ENCODE peak calls at places on chromosomes 13 and 19, in four cellular contexts. Y is Peyer's patch, L is IMR-90, R is kidney epithelial cell. P is an unnamed sample.

GRCh38 chr13:100301418-100301817 is 212.5 kb downstream of the PCCA start:
- DNase-seq in Y (no peak), L (no peak), R (no peak), P (no peak)

GRCh38 chr13:46527237-46527636 is 25.7 kb upstream of the LRCH1 start:
- DNase-seq in Y (no peak), L (no peak), R (no peak), P (no peak)

GRCh38 chr13:90867336-90867683 is 480.2 kb upstream of the MIR17HG start:
- DNase-seq in Y (peak), L (peak), R (peak), P (peak)

GRCh38 chr19:18626906-18627305 is 9.9 kb upstream of the KLHL26 start:
- DNase-seq in Y (no peak), L (no peak), R (no peak), P (no peak)

GRCh38 chr19:7570761-7571160 is 24.9 kb upstream of the CAMSAP3 start:
- DNase-seq in Y (no peak), L (no peak), R (no peak), P (no peak)

GRCh38 chr13:45807520-45808099 is 43.9 kb downstream of the SIAH3 start:
- DNase-seq in Y (peak), L (peak), R (peak), P (peak)

GRCh38 chr19:4414800-4415251 is 12.4 kb downstream of the CHAF1A start:
- DNase-seq in Y (no peak), L (peak), R (no peak), P (no peak)

GRCh38 chr19:56383826-56384605 is 9.3 kb downstream of the ZNF582 start:
- DNase-seq in Y (no peak), L (peak), R (no peak), P (no peak)

GRCh38 chr19:21498651-21499050 is 6.8 kb upstream of the ZNF429 start:
- DNase-seq in Y (no peak), L (no peak), R (no peak), P (no peak)

GRCh38 chr13:30976041-30976440 is 43.6 kb downstream of the TEX26 start:
- DNase-seq in Y (no peak), L (no peak), R (no peak), P (no peak)

GRCh38 chr13:50200562-50200961 is 185.3 kb downstream of the KCNRG start:
- DNase-seq in Y (no peak), L (no peak), R (no peak), P (no peak)

GRCh38 chr13:49082653-49083536 is 107.2 kb downstream of the FNDC3A start:
- DNase-seq in Y (no peak), L (peak), R (no peak), P (no peak)

GRCh38 chr19:11451327-11451941 is 16.0 kb downstream of the PRKCSH start:
- DNase-seq in Y (no peak), L (no peak), R (no peak), P (no peak)

DNA sequence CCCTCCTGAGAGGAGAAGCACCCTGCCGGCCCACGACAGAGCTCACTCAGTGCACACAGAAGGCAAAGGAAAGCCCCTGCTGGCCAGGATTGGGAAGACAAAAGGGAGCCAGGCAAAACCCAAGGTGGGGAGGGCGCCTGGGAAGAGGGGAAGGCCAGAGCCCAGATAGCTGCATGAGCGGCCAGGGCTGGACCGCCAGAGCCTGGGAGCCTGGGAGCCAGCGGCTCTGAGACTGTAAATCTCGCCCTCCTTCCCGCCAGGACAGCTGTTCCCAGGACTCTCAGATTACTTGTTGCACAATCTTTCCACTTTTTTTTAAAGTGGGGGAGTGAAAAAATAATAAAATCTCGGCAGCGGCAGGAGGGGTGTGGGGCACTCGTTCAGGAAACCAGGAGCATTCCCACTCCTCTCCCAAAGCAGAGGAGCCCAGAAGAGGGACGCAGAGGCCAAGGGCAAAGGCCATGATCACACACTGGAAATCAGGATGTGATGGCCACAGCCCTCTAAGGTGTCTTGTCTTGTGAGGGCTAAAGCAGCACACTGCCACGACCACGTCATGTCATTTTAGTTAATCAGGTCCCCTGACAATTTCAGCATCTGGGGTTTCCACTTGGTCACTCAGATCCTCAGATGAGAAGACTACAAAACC is 19.6 kb upstream of the EPHX3 start:
- DNase-seq in Y (peak), L (peak), R (peak), P (peak)
- TF ChIP-seq CTCF in Y (no peak), L (peak), R (peak), P (no peak)

GRCh38 chr13:111051041-111051440 is 64.1 kb upstream of the ARHGEF7 start:
- DNase-seq in Y (no peak), L (no peak), R (no peak), P (no peak)

GRCh38 chr13:111051656-111052232 is 63.4 kb upstream of the ARHGEF7 start:
- DNase-seq in Y (no peak), L (no peak), R (no peak), P (no peak)

GRCh38 chr13:111048387-111048786 is 66.7 kb upstream of the ARHGEF7 start:
- DNase-seq in Y (no peak), L (no peak), R (no peak), P (no peak)

GRCh38 chr13:111050539-111050879 is 64.6 kb upstream of the ARHGEF7 start:
- DNase-seq in Y (no peak), L (no peak), R (no peak), P (no peak)

DNA sequence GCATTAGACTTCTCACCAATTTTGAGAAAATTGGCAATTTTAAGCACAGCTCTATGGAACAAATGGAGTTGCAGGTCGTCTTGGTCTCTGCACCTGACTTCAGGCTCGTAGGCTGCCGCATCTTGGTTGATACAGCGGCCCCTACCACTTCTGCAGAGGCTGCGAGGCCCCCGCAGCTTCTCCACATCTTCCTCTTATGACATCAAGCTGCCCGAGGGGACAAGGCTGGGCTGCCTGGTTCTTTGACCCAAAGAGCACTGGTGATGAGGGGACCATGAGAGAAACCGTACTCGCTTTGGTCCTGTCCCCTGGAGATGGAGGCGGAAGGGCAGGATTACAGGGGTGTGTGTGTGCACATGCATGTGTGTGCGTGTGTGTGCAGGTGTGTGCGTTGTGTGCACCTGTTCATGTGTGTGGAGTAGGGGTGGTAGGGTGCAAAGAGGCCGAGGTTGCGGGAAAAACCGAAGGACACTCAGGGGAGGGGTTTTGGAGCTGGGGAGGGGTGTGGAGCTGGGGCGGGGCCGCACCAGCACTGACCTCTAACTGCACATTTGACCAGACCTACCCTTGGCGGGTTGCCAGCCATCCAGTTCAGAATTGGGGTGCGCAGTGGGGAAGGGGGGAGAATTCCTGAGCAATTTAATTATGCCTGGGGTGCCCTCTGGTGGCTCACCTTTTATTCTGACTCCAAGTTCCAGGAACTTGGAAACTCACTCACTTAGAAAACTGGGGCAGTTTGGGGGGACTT is 65.1 kb upstream of the ARHGEF7 start:
- DNase-seq in Y (no peak), L (no peak), R (no peak), P (peak)
- TF ChIP-seq CTCF in Y (peak), L (peak), R (peak), P (no peak)

DNA sequence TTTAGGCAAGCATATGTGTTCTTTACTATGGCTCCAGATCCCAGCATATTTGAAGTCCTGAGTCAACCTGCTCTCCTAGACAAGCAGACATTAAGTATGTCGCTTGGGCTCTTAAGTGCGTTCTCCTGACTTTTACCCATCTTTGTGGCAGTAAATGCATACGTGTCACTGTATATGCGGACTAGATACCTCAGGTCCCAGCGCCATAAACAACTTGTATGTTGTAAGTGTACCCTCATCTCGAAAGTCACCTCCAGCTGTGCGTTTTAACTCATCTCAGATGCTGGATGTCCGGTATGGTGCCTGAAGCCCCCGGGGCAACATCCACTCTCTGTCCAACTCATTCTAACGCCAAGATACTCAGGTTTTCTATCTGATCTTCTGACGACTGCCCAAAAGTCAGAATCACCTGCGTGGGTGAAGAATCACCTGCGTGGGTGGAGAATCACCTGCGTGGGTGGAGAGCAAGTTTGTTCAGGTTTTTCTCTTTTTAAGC is 1.7 kb downstream of the PTOV1 start:
- DNase-seq in Y (no peak), L (peak), R (no peak), P (no peak)
- TF ChIP-seq CTCF in Y (no peak), L (no peak), R (no peak), P (no peak)

GRCh38 chr13:41059466-41059865 is 1.8 kb upstream of the WBP4 start:
- DNase-seq in Y (no peak), L (peak), R (no peak), P (no peak)

GRCh38 chr13:41059896-41060722 is 1.2 kb upstream of the WBP4 start:
- DNase-seq in Y (peak), L (peak), R (peak), P (peak)

GRCh38 chr13:41061914-41062837 is 867 bp downstream of the WBP4 start:
- DNase-seq in Y (no peak), L (peak), R (no peak), P (no peak)

GRCh38 chr13:41060723-41061074 is 610 bp upstream of the WBP4 start:
- DNase-seq in Y (peak), L (no peak), R (no peak), P (peak)

GRCh38 chr13:41061075-41061913 is at the start of gene WBP4:
- DNase-seq in Y (peak), L (peak), R (no peak), P (peak)
- TF ChIP-seq CTCF in Y (no peak), L (peak), R (peak), P (no peak)

P was measured in Calu3.